ENCODE peak calls at places on chromosomes 3 and 15, in six cellular contexts. A is IMR-90, Y is neuronal stem cell, O is trophoblast cell, C is mesenchymal stem cell, S is H1. K is an unnamed sample.

GRCh38 chr3:188437921-188438320 is 284.0 kb downstream of the LPP start:
- DNase-seq in A (peak), Y (no peak), O (no peak), C (no peak), S (no peak), K (no peak)

GRCh38 chr3:14230729-14231128 is 52.1 kb downstream of the LSM3 start:
- DNase-seq in A (no peak), Y (no peak), O (no peak), C (no peak), S (no peak), K (no peak)

GRCh38 chr15:49320337-49320736 is 102.7 kb upstream of the FGF7 start:
- DNase-seq in A (no peak), Y (no peak), O (no peak), C (no peak), S (no peak), K (no peak)

GRCh38 chr3:59809750-59810444 is 760.1 kb upstream of the CFAP20DC start:
- DNase-seq in A (peak), Y (no peak), O (no peak), C (peak), S (no peak), K (peak)

GRCh38 chr3:141050913-141051632 is at the start of gene SPSB4:
- DNase-seq in A (peak), Y (peak), O (peak), C (peak), S (peak), K (peak)

GRCh38 chr3:107077391-107077790 is 299.8 kb upstream of the CCDC54 start:
- DNase-seq in A (no peak), Y (no peak), O (no peak), C (no peak), S (no peak), K (no peak)

GRCh38 chr15:24898715-24899278 is 56.0 kb upstream of the SNRPN start:
- DNase-seq in A (no peak), Y (peak), O (no peak), C (no peak), S (peak), K (peak)

GRCh38 chr3:38029400-38030125 is at the start of gene PLCD1:
- DNase-seq in A (no peak), Y (peak), O (peak), C (peak), S (no peak), K (peak)

GRCh38 chr15:25557916-25558315 is 119.1 kb upstream of the UBE3A start:
- DNase-seq in A (no peak), Y (no peak), O (no peak), C (no peak), S (no peak), K (no peak)

GRCh38 chr15:99450896-99451358 is 114.9 kb upstream of the MEF2A start:
- DNase-seq in A (no peak), Y (no peak), O (peak), C (no peak), S (no peak), K (no peak)

GRCh38 chr3:198079771-198080520 is 119.9 kb downstream of the LMLN start:
- DNase-seq in A (peak), Y (no peak), O (peak), C (peak), S (peak), K (peak)

GRCh38 chr15:39720721-39721611 is 61.7 kb downstream of the FSIP1 start:
- DNase-seq in A (peak), Y (no peak), O (peak), C (peak), S (no peak), K (peak)

GRCh38 chr3:143950810-143951209 is 20.8 kb upstream of the DIPK2A start:
- DNase-seq in A (no peak), Y (no peak), O (no peak), C (no peak), S (no peak), K (no peak)

GRCh38 chr15:25248583-25249235 is 190.1 kb downstream of the UBE3A start:
- DNase-seq in A (no peak), Y (no peak), O (no peak), C (no peak), S (no peak), K (no peak)

GRCh38 chr3:79910337-79910736 is 142.5 kb upstream of the ROBO1 start:
- DNase-seq in A (no peak), Y (no peak), O (no peak), C (no peak), S (no peak), K (peak)

GRCh38 chr3:66971891-66972551 is 26.1 kb upstream of the KBTBD8 start:
- DNase-seq in A (peak), Y (peak), O (peak), C (peak), S (peak), K (peak)

GRCh38 chr3:70849911-70850699 is 537.7 kb upstream of the MDFIC2 start:
- DNase-seq in A (peak), Y (no peak), O (peak), C (peak), S (no peak), K (peak)

GRCh38 chr15:77282333-77282732 is 137.6 kb downstream of the PEAK1 start:
- DNase-seq in A (peak), Y (peak), O (no peak), C (peak), S (peak), K (peak)

GRCh38 chr3:70244422-70244821 is 68.0 kb downstream of the MDFIC2 start:
- DNase-seq in A (no peak), Y (no peak), O (no peak), C (no peak), S (no peak), K (no peak)

GRCh38 chr3:108132727-108133373 is 42.0 kb upstream of the CD47 start:
- DNase-seq in A (peak), Y (no peak), O (peak), C (peak), S (no peak), K (no peak)

GRCh38 chr15:87576486-87577176 is 679.9 kb downstream of the NTRK3 start:
- DNase-seq in A (no peak), Y (no peak), O (no peak), C (no peak), S (no peak), K (peak)

GRCh38 chr15:77421370-77421700 is 647 bp downstream of the HMG20A start:
- DNase-seq in A (peak), Y (no peak), O (peak), C (no peak), S (no peak), K (peak)

GRCh38 chr15:100328796-100329195 is 13.0 kb downstream of the ADAMTS17 start:
- DNase-seq in A (no peak), Y (no peak), O (no peak), C (no peak), S (no peak), K (no peak)

GRCh38 chr3:33004961-33005360 is 53.5 kb downstream of the CCR4 start:
- DNase-seq in A (no peak), Y (no peak), O (no peak), C (no peak), S (no peak), K (no peak)

GRCh38 chr3:4350789-4351163 is 47.6 kb downstream of the SETMAR start:
- DNase-seq in A (peak), Y (peak), O (peak), C (peak), S (no peak), K (peak)

GRCh38 chr15:37035349-37035748 is 65.0 kb downstream of the MEIS2 start:
- DNase-seq in A (peak), Y (no peak), O (peak), C (peak), S (no peak), K (no peak)

GRCh38 chr15:87578776-87579175 is 677.8 kb downstream of the NTRK3 start:
- DNase-seq in A (no peak), Y (no peak), O (no peak), C (no peak), S (no peak), K (no peak)

GRCh38 chr3:160982497-160982896 is 122.7 kb downstream of the B3GALNT1 start:
- DNase-seq in A (no peak), Y (no peak), O (peak), C (no peak), S (no peak), K (no peak)

GRCh38 chr3:195910499-195910845 is 2.1 kb upstream of the TNK2 start:
- DNase-seq in A (no peak), Y (no peak), O (no peak), C (no peak), S (no peak), K (no peak)
- H3K4me3 ChIP-seq in A (no peak), Y (no peak), O (no peak), C (no peak), S (peak), K (no peak)

GRCh38 chr3:149332227-149332765 is 1.1 kb downstream of the TM4SF18 start:
- DNase-seq in A (peak), Y (no peak), O (no peak), C (peak), S (no peak), K (no peak)
- H3K9ac ChIP-seq in A (no peak), Y (no peak), O (no peak), C (peak), S (no peak), K (no peak)

GRCh38 chr3:29322586-29322985 is 41.7 kb downstream of the RBMS3 start:
- DNase-seq in A (no peak), Y (no peak), O (no peak), C (no peak), S (no peak), K (no peak)
- H3K23ac ChIP-seq in A (peak), Y (no peak), O (no peak), C (no peak), S (no peak), K (no peak)

GRCh38 chr3:129599607-129600006 is 6.9 kb downstream of the PLXND1 start:
- DNase-seq in A (peak), Y (no peak), O (peak), C (peak), S (peak), K (peak)
- H3K4me3 ChIP-seq in A (no peak), Y (no peak), O (no peak), C (no peak), S (no peak), K (no peak)

DNA sequence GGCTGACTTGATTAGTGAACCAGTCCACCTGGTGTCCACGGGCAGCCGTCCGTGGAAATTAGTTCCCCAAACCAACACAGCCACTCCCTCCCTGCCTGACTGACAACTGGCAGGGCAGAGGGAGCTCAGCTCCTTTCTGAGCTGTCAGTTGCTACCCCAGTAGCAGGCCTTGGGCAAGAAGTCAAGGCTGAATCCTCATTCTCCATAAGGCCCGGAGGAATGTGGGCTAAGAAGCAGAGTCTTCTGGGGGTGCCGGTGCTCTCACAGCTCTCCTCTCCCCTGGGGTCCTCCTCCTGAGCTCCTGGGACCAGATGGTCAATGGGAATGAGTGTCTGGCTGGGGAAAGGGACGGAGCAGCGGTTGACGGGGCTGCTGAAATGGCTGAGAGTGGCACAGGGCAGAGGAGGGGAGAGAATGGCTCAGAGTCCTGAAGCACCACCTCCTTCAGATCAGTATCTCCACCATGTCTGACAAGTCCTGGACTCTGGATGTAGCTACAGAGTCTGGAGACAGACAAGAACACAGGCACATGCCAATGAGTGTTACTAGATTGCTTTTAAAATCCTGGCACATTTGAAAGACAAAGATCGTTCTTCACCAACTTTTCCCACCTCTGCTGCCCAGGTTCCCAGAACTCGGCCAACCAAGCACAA is 16.9 kb downstream of the AMOTL2 start:
- DNase-seq in A (no peak), Y (no peak), O (peak), C (no peak), S (no peak), K (no peak)
- H3K9ac ChIP-seq in A (peak), Y (no peak), O (peak), C (peak), S (no peak), K (peak)

GRCh38 chr3:46584598-46585467 is 18.7 kb upstream of the LRRC2 start:
- DNase-seq in A (no peak), Y (no peak), O (no peak), C (no peak), S (no peak), K (no peak)

GRCh38 chr3:46576899-46577298 is 10.8 kb upstream of the LRRC2 start:
- DNase-seq in A (no peak), Y (no peak), O (no peak), C (no peak), S (no peak), K (peak)

GRCh38 chr3:46578973-46579755 is 13.1 kb upstream of the LRRC2 start:
- DNase-seq in A (no peak), Y (no peak), O (no peak), C (no peak), S (no peak), K (peak)

GRCh38 chr3:46579756-46580286 is 13.7 kb upstream of the LRRC2 start:
- DNase-seq in A (no peak), Y (no peak), O (no peak), C (no peak), S (no peak), K (no peak)

GRCh38 chr3:46580675-46581074 is 14.6 kb upstream of the LRRC2 start:
- DNase-seq in A (no peak), Y (no peak), O (no peak), C (no peak), S (no peak), K (no peak)
- H3K23ac ChIP-seq in A (no peak), Y (no peak), O (no peak), C (no peak), S (no peak), K (no peak)

GRCh38 chr15:42138968-42139386 is 17.5 kb downstream of the PLA2G4F start:
- DNase-seq in A (no peak), Y (no peak), O (no peak), C (no peak), S (no peak), K (peak)
- H3K4me3 ChIP-seq in A (no peak), Y (no peak), O (no peak), C (no peak), S (no peak), K (no peak)

GRCh38 chr3:49025005-49025792 is 3.3 kb downstream of the NDUFAF3 start:
- DNase-seq in A (no peak), Y (no peak), O (no peak), C (no peak), S (no peak), K (no peak)
- H3K9ac ChIP-seq in A (no peak), Y (peak), O (no peak), C (peak), S (no peak), K (no peak)

K was measured in mesendoderm.